ENCODE peak calls at places on chromosomes 12 and 14, in four cellular contexts. V, Y, P and G are unnamed samples.

GRCh38 chr12:69824956-69825355 is at the start of gene MYRFL:
- DNase-seq in Y (no peak), V (no peak), P (no peak), G (no peak)

GRCh38 chr14:79629891-79630560 is 581.3 kb downstream of the DIO2 start:
- DNase-seq in P (no peak), V (no peak), Y (no peak), G (no peak)

GRCh38 chr14:72599579-72600470 is 294.1 kb downstream of the DPF3 start:
- DNase-seq in P (peak; percentile 41), V (no peak), Y (no peak), G (no peak)

GRCh38 chr12:113214938-113215400 is 6.3 kb upstream of the TPCN1 start:
- DNase-seq in P (no peak), V (no peak), Y (peak; percentile 53), G (peak; percentile 33)

GRCh38 chr12:102629262-102629888 is 149.0 kb upstream of the IGF1 start:
- DNase-seq in P (no peak), V (no peak), Y (no peak), G (no peak)

GRCh38 chr12:108764540-108765288 is 33.4 kb upstream of the CORO1C start:
- DNase-seq in P (no peak), V (no peak), Y (no peak), G (no peak)

GRCh38 chr14:50794063-50794645 is 36.8 kb downstream of the NIN start:
- DNase-seq in Y (no peak), P (no peak), V (no peak), G (no peak)

GRCh38 chr12:55068416-55069010 is 48.7 kb downstream of the NEUROD4 start:
- DNase-seq in V (no peak), P (peak; percentile 92), Y (no peak), G (peak; percentile 27)

GRCh38 chr12:15336772-15337553 is 14.7 kb downstream of the PTPRO start:
- DNase-seq in Y (no peak), P (no peak), V (no peak), G (no peak)

GRCh38 chr14:65704850-65705249 is 292.3 kb downstream of the FUT8 start:
- DNase-seq in Y (no peak), P (no peak), V (no peak), G (no peak)

GRCh38 chr14:36827861-36828260 is 166.2 kb downstream of the PAX9 start:
- DNase-seq in Y (no peak), P (no peak), V (no peak), G (no peak)
- TF ChIP-seq CTCF in Y (no peak), P (no peak), V (no peak), G (no peak)

GRCh38 chr14:104393898-104394605 is 185.5 kb upstream of the C14orf180 start:
- DNase-seq in Y (peak; percentile 84), V (peak; percentile 92), P (no peak), G (peak; percentile 40)
- H3K4me3 ChIP-seq in Y (no peak overlapping the region), V (no peak overlapping the region), P (no peak overlapping the region), G (no peak overlapping the region)

GRCh38 chr12:88578821-88579518 is 1.3 kb downstream of the KITLG start:
- DNase-seq in Y (peak; percentile 33), P (peak; percentile 64), V (no peak), G (no peak)
- TF ChIP-seq CTCF in Y (peak; percentile 39), P (peak; percentile 56), V (no peak), G (peak; percentile 48)

GRCh38 chr14:75063491-75064204 is at the start of gene ACYP1:
- DNase-seq in V (peak; percentile 94), P (peak; percentile 95), Y (peak; percentile 95), G (peak; percentile 92)

GRCh38 chr14:75064205-75064567 is 362 bp upstream of the ACYP1 start:
- DNase-seq in V (no peak), Y (no peak), P (no peak), G (no peak)

GRCh38 chr14:75060420-75060819 is 3.4 kb downstream of the ACYP1 start:
- DNase-seq in Y (no peak), P (no peak), V (no peak), G (no peak)

GRCh38 chr14:75059642-75060041 is 4.2 kb downstream of the ACYP1 start:
- DNase-seq in P (no peak), Y (no peak), V (no peak), G (no peak)

DNA sequence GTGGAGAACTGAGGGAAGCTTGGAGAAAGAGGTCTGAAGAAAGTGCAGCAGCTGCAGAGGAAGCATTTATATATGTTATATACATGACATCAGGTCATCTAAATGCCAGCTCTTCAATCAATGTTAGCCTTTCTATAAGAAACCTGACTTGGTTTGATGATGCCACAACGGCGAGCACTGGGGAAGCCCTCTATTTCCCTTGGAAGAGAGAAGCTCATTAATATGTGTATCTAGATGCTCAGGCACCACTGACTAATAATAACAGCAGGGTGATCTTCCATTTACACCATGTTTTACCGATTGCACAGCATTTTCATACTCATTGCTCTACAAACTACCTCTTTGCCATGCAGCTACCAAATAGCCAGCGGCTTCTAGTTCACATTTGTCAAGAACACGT is 811 bp downstream of the ACYP1 start:
- DNase-seq in Y (no peak), P (no peak), V (no peak), G (no peak)
- H3K4me3 ChIP-seq in Y (no peak overlapping the region), P (peak overlapping the region; percentile 86), V (peak overlapping the region; percentile 80), G (no peak overlapping the region)

GRCh38 chr12:124881123-124881522 is 17.5 kb upstream of the SCARB1 start:
- DNase-seq in P (no peak), V (no peak), Y (no peak), G (no peak)
- TF ChIP-seq CTCF in P (no peak), V (no peak), Y (no peak), G (no peak)

GRCh38 chr12:116657921-116658495 is 79.9 kb downstream of the SPRING1 start:
- DNase-seq in V (no peak), Y (no peak), P (no peak), G (no peak)
- H3K4me3 ChIP-seq in V (no peak overlapping the region), Y (no peak overlapping the region), P (no peak overlapping the region), G (no peak overlapping the region)

DNA sequence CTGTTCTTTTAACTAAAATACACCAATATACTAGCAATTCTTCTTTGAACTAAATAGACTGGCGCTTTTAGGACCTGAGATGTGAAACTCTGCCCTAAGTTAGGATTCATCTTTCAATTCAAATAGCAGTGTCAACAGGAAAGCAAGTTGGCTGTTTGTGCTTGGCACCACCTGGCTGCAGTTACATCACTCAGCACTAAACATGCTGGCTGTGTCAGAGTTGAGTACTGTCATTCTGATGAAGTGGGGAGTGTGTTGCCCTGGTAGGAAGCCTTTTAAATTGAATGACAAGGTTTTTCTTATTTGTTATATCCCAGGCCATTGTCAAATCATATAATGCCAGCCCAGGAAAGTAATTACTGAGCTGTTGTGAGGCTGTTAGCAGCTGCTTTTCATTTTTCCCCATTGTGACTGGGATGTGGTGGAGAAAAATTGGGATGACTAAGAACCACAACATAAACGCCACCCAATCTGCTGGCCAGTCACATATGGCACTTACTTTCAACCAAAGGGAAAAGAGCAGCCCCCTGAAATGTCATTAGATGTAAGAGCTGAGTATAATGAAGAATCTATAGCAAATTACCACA is 106.5 kb upstream of the PRKD1 start:
- DNase-seq in P (peak; percentile 30), Y (no peak), V (no peak), G (no peak)
- TF ChIP-seq CTCF in P (no peak), Y (no peak), V (no peak), G (no peak)